ENCODE peak calls at places on chromosome 2, in eight cellular contexts. H is NCI-H1417; T is upper lobe of right lung; K is OCI-LY7; V is stimulated activated CD8-positive, alpha-beta memory T cell treated with anti-CD3 and anti-CD28 coated beads, Interleukin-12 subunit alpha, Interleukin-12 subunit beta, amount 100 ng/mL, for 1 hour; L is NCI-H82; B is activated T-cell treated with anti-CD3 and anti-CD28 coated beads for 48 hours; F is cardiac septum. R is an unnamed sample.

GRCh38 chr2:239773377-239774141 is 251.6 kb downstream of the NDUFA10 start:
- DNase-seq in H (no peak), T (peak; percentile 17), F (no peak), V (no peak), L (no peak), B (no peak), K (no peak), R (peak; percentile 41)

GRCh38 chr2:157220502-157220901 is 37.0 kb upstream of the GALNT5 start:
- DNase-seq in H (no peak), B (no peak), F (no peak), L (no peak), K (no peak), V (no peak), T (no peak), R (no peak)

GRCh38 chr2:109435866-109436634 is 177.7 kb downstream of the SEPTIN10 start:
- DNase-seq in L (no peak), V (no peak), T (peak; percentile 35), H (no peak), K (no peak), B (no peak), F (peak; percentile 86), R (peak; percentile 57)

GRCh38 chr2:129923265-129924141 is 56.0 kb upstream of the RAB6C start:
- DNase-seq in K (peak; percentile 20), F (no peak), L (peak; percentile 77), H (peak; percentile 79), T (no peak), B (peak; percentile 18), V (no peak), R (no peak)

GRCh38 chr2:46230115-46230571 is 67.1 kb upstream of the EPAS1 start:
- DNase-seq in B (no peak), K (no peak), L (no peak), T (peak; percentile 81), F (no peak), V (no peak), H (no peak), R (no peak)

GRCh38 chr2:219661955-219662395 is 34.5 kb downstream of the SLC4A3 start:
- DNase-seq in F (peak; percentile 9), B (no peak), K (no peak), H (no peak), L (no peak), T (no peak), V (no peak), R (no peak)

GRCh38 chr2:49153231-49153630 is 1.1 kb downstream of the FSHR start:
- DNase-seq in H (no peak), L (no peak), T (no peak), K (no peak), B (no peak), V (no peak), F (no peak), R (no peak)

GRCh38 chr2:11270891-11271290 is 73.5 kb downstream of the ROCK2 start:
- DNase-seq in T (no peak), L (no peak), F (no peak), B (no peak), K (no peak), H (no peak), V (no peak), R (no peak)

GRCh38 chr2:127747621-127748020 is 46.3 kb downstream of the SFT2D3 start:
- DNase-seq in L (no peak), V (no peak), H (no peak), K (no peak), F (no peak), T (no peak), B (no peak), R (no peak)

GRCh38 chr2:88542668-88543067 is 84.6 kb downstream of the EIF2AK3 start:
- DNase-seq in L (no peak), K (no peak), T (no peak), H (no peak), B (no peak), V (no peak), F (no peak), R (no peak)

GRCh38 chr2:170660406-170660805 is 54.7 kb upstream of the SP5 start:
- DNase-seq in B (no peak), V (no peak), F (no peak), T (no peak), H (no peak), K (no peak), L (peak; percentile 12), R (no peak)

GRCh38 chr2:186429095-186429494 is 57.0 kb upstream of the ZC3H15 start:
- DNase-seq in L (no peak), T (no peak), K (no peak), H (peak; percentile 3), B (no peak), F (no peak), V (no peak), R (no peak)

GRCh38 chr2:151766421-151767153 is 32.3 kb upstream of the NEB start:
- DNase-seq in K (peak; percentile 58), T (no peak), F (no peak), V (no peak), H (no peak), L (no peak), B (peak; percentile 12), R (no peak)

GRCh38 chr2:117272975-117273671 is 541.4 kb upstream of the DDX18 start:
- DNase-seq in L (no peak), B (no peak), H (no peak), F (no peak), V (no peak), T (no peak), K (no peak), R (no peak)

GRCh38 chr2:222304737-222305509 is 6.1 kb upstream of the PAX3 start:
- DNase-seq in L (peak; percentile 18), T (no peak), F (no peak), H (peak; percentile 39), K (no peak), B (no peak), V (no peak), R (no peak)

GRCh38 chr2:88933980-88934379 is 242.5 kb downstream of the RPIA start:
- DNase-seq in H (no peak), B (no peak), F (no peak), K (no peak), T (no peak), L (peak; percentile 34), V (no peak), R (no peak)

GRCh38 chr2:1907283-1907682 is 163.0 kb upstream of the PXDN start:
- DNase-seq in V (no peak), F (no peak), B (no peak), T (no peak), H (no peak), L (peak; percentile 98), K (no peak), R (no peak)

GRCh38 chr2:16349811-16350210 is 315.8 kb downstream of the CYRIA start:
- DNase-seq in B (no peak), F (no peak), T (no peak), K (no peak), H (no peak), V (no peak), L (no peak), R (no peak)

GRCh38 chr2:148814143-148814852 is 60.7 kb upstream of the KIF5C start:
- DNase-seq in F (no peak), H (no peak), L (no peak), K (no peak), T (no peak), B (no peak), V (no peak), R (no peak)

GRCh38 chr2:175806115-175806470 is 196.0 kb downstream of the LNPK start:
- DNase-seq in T (no peak), V (no peak), L (no peak), F (no peak), H (no peak), B (no peak), K (no peak), R (no peak)

GRCh38 chr2:151051584-151052220 is 210.0 kb downstream of the RBM43 start:
- DNase-seq in F (no peak), H (peak; percentile 78), K (peak; percentile 37), V (no peak), B (no peak), T (no peak), L (peak; percentile 76), R (no peak)

GRCh38 chr2:12169721-12170120 is 423.3 kb downstream of the LPIN1 start:
- DNase-seq in F (no peak), L (no peak), B (no peak), H (no peak), V (no peak), K (no peak), T (no peak), R (peak; percentile 74)

GRCh38 chr2:10534514-10535250 is 86.6 kb upstream of the ODC1 start:
- DNase-seq in K (no peak), V (no peak), L (no peak), H (no peak), T (no peak), F (no peak), B (no peak), R (no peak)

GRCh38 chr2:237429761-237430160 is 15.8 kb upstream of the COL6A3 start:
- DNase-seq in F (no peak), H (no peak), T (peak; percentile 91), L (no peak), V (no peak), B (no peak), K (no peak), R (no peak)

GRCh38 chr2:86747708-86748627 is 27.9 kb downstream of the RMND5A start:
- DNase-seq in B (no peak), T (no peak), H (no peak), L (peak; percentile 29), V (no peak), K (peak; percentile 67), F (no peak), R (no peak)

GRCh38 chr2:8609357-8609804 is 72.5 kb upstream of the ID2 start:
- DNase-seq in K (no peak), L (no peak), T (peak; percentile 13), B (no peak), V (no peak), F (no peak), H (no peak), R (no peak)

GRCh38 chr2:203600286-203600685 is 65.2 kb upstream of the RAPH1 start:
- DNase-seq in F (no peak), K (no peak), H (no peak), B (no peak), V (no peak), L (no peak), T (no peak), R (no peak)

GRCh38 chr2:40874380-40874779 is 422.5 kb upstream of the SLC8A1 start:
- DNase-seq in L (no peak), V (no peak), F (no peak), H (no peak), B (no peak), K (no peak), T (no peak), R (no peak)

GRCh38 chr2:65918760-65919187 is 486.4 kb upstream of the SPRED2 start:
- DNase-seq in L (peak; percentile 10), H (peak; percentile 21), V (no peak), B (no peak), T (no peak), K (no peak), F (no peak), R (no peak)

GRCh38 chr2:119819846-119820245 is 60.1 kb downstream of the PTPN4 start:
- DNase-seq in T (no peak), K (no peak), H (no peak), B (no peak), V (no peak), L (no peak), F (no peak), R (no peak)

GRCh38 chr2:48442610-48443360 is 87.2 kb upstream of the STON1 start:
- DNase-seq in L (peak; percentile 78), K (no peak), F (no peak), H (no peak), T (no peak), B (no peak), V (no peak), R (no peak)

GRCh38 chr2:112959109-112959591 is 18.7 kb upstream of the IL36G start:
- DNase-seq in K (no peak), T (no peak), L (peak; percentile 73), B (no peak), V (no peak), H (peak; percentile 45), F (no peak), R (no peak)

GRCh38 chr2:215881582-215881981 is 131.8 kb downstream of the MREG start:
- DNase-seq in H (no peak), K (no peak), F (no peak), B (no peak), L (no peak), T (no peak), V (no peak), R (no peak)

GRCh38 chr2:160022162-160022561 is 40.3 kb downstream of the PLA2R1 start:
- DNase-seq in F (no peak), V (no peak), T (no peak), H (no peak), K (peak; percentile 19), B (no peak), L (peak; percentile 39), R (no peak)

R was measured in sciatic nerve.